ENCODE peak calls at places on chromosome 14, in ten cellular contexts. One of them, this sample, is unnamed.

GRCh38 chr14:102900631-102901571 is 21.6 kb upstream of the AMN start:
- DNase-seq in SK-N-SH: peak
- DNase-seq in pancreas: no peak
- DNase-seq in choroid plexus epithelial cell: no peak
- DNase-seq in esophagus squamous epithelium: no peak
- DNase-seq in gastrocnemius medialis: no peak
- DNase-seq in progenitor cell of endocrine pancreas: no peak
- DNase-seq in endothelial cell: no peak
- DNase-seq in lower leg skin: no peak
- DNase-seq in B cell: peak
- DNase-seq in this sample: no peak

GRCh38 chr14:54665938-54666337 is 99.0 kb downstream of the SAMD4A start:
- DNase-seq in SK-N-SH: no peak
- DNase-seq in pancreas: no peak
- DNase-seq in choroid plexus epithelial cell: no peak
- DNase-seq in esophagus squamous epithelium: no peak
- DNase-seq in gastrocnemius medialis: no peak
- DNase-seq in progenitor cell of endocrine pancreas: no peak
- DNase-seq in endothelial cell: no peak
- DNase-seq in lower leg skin: no peak
- DNase-seq in B cell: no peak
- DNase-seq in this sample: no peak

GRCh38 chr14:45867046-45867894 is 614.3 kb upstream of the MIS18BP1 start:
- DNase-seq in SK-N-SH: no peak
- DNase-seq in pancreas: no peak
- DNase-seq in choroid plexus epithelial cell: no peak
- DNase-seq in esophagus squamous epithelium: no peak
- DNase-seq in gastrocnemius medialis: no peak
- DNase-seq in progenitor cell of endocrine pancreas: no peak
- DNase-seq in endothelial cell: no peak
- DNase-seq in lower leg skin: no peak
- DNase-seq in B cell: no peak
- DNase-seq in this sample: no peak

GRCh38 chr14:84029246-84029645 is 1500.7 kb upstream of the FLRT2 start:
- DNase-seq in SK-N-SH: no peak
- DNase-seq in pancreas: no peak
- DNase-seq in choroid plexus epithelial cell: no peak
- DNase-seq in esophagus squamous epithelium: no peak
- DNase-seq in gastrocnemius medialis: no peak
- DNase-seq in progenitor cell of endocrine pancreas: no peak
- DNase-seq in endothelial cell: no peak
- DNase-seq in lower leg skin: no peak
- DNase-seq in B cell: no peak
- DNase-seq in this sample: no peak

GRCh38 chr14:68468437-68469207 is 324.2 kb downstream of the ZFP36L1 start:
- DNase-seq in SK-N-SH: no peak
- DNase-seq in pancreas: no peak
- DNase-seq in choroid plexus epithelial cell: peak
- DNase-seq in esophagus squamous epithelium: no peak
- DNase-seq in gastrocnemius medialis: no peak
- DNase-seq in progenitor cell of endocrine pancreas: no peak
- DNase-seq in endothelial cell: no peak
- DNase-seq in lower leg skin: no peak
- DNase-seq in B cell: no peak
- DNase-seq in this sample: no peak

GRCh38 chr14:45258805-45259204 is 5.8 kb upstream of the MIS18BP1 start:
- DNase-seq in SK-N-SH: no peak
- DNase-seq in pancreas: no peak
- DNase-seq in choroid plexus epithelial cell: no peak
- DNase-seq in esophagus squamous epithelium: no peak
- DNase-seq in gastrocnemius medialis: no peak
- DNase-seq in progenitor cell of endocrine pancreas: no peak
- DNase-seq in endothelial cell: no peak
- DNase-seq in lower leg skin: no peak
- DNase-seq in B cell: no peak
- DNase-seq in this sample: no peak

GRCh38 chr14:63800651-63801385 is 52.0 kb upstream of the SYNE2 start:
- DNase-seq in SK-N-SH: no peak
- DNase-seq in pancreas: no peak
- DNase-seq in choroid plexus epithelial cell: peak
- DNase-seq in esophagus squamous epithelium: no peak
- DNase-seq in gastrocnemius medialis: no peak
- DNase-seq in progenitor cell of endocrine pancreas: no peak
- DNase-seq in endothelial cell: no peak
- DNase-seq in lower leg skin: no peak
- DNase-seq in B cell: no peak
- DNase-seq in this sample: no peak

GRCh38 chr14:74710477-74710876 is 2.4 kb downstream of the AREL1 start:
- DNase-seq in SK-N-SH: no peak
- DNase-seq in pancreas: no peak
- DNase-seq in choroid plexus epithelial cell: no peak
- DNase-seq in esophagus squamous epithelium: no peak
- DNase-seq in gastrocnemius medialis: no peak
- DNase-seq in progenitor cell of endocrine pancreas: no peak
- DNase-seq in endothelial cell: no peak
- DNase-seq in lower leg skin: no peak
- DNase-seq in B cell: no peak
- DNase-seq in this sample: no peak

GRCh38 chr14:54577494-54577893 is 10.6 kb downstream of the SAMD4A start:
- DNase-seq in SK-N-SH: no peak
- DNase-seq in pancreas: no peak
- DNase-seq in choroid plexus epithelial cell: no peak
- DNase-seq in esophagus squamous epithelium: no peak
- DNase-seq in gastrocnemius medialis: no peak
- DNase-seq in progenitor cell of endocrine pancreas: no peak
- DNase-seq in endothelial cell: no peak
- DNase-seq in lower leg skin: no peak
- DNase-seq in B cell: no peak
- DNase-seq in this sample: no peak

GRCh38 chr14:49581209-49581960 is 4.8 kb downstream of the RPS29 start:
- DNase-seq in SK-N-SH: no peak
- DNase-seq in pancreas: no peak
- DNase-seq in choroid plexus epithelial cell: no peak
- DNase-seq in esophagus squamous epithelium: no peak
- DNase-seq in gastrocnemius medialis: no peak
- DNase-seq in progenitor cell of endocrine pancreas: no peak
- DNase-seq in endothelial cell: no peak
- DNase-seq in lower leg skin: no peak
- DNase-seq in B cell: no peak
- DNase-seq in this sample: no peak

GRCh38 chr14:92958373-92959188 is 35.6 kb downstream of the CHGA start:
- DNase-seq in SK-N-SH: no peak
- DNase-seq in pancreas: peak
- DNase-seq in choroid plexus epithelial cell: no peak
- DNase-seq in esophagus squamous epithelium: no peak
- DNase-seq in gastrocnemius medialis: no peak
- DNase-seq in progenitor cell of endocrine pancreas: no peak
- DNase-seq in endothelial cell: no peak
- DNase-seq in lower leg skin: no peak
- DNase-seq in B cell: no peak
- DNase-seq in this sample: no peak

GRCh38 chr14:75877884-75878283 is 103.9 kb downstream of the TGFB3 start:
- DNase-seq in SK-N-SH: no peak
- DNase-seq in pancreas: no peak
- DNase-seq in choroid plexus epithelial cell: peak
- DNase-seq in esophagus squamous epithelium: no peak
- DNase-seq in gastrocnemius medialis: no peak
- DNase-seq in progenitor cell of endocrine pancreas: no peak
- DNase-seq in endothelial cell: no peak
- DNase-seq in lower leg skin: no peak
- DNase-seq in B cell: no peak
- DNase-seq in this sample: no peak

GRCh38 chr14:60272177-60272576 is 23.2 kb downstream of the PPM1A start:
- DNase-seq in SK-N-SH: no peak
- DNase-seq in pancreas: no peak
- DNase-seq in choroid plexus epithelial cell: no peak
- DNase-seq in esophagus squamous epithelium: no peak
- DNase-seq in gastrocnemius medialis: no peak
- DNase-seq in progenitor cell of endocrine pancreas: no peak
- DNase-seq in endothelial cell: no peak
- DNase-seq in lower leg skin: no peak
- DNase-seq in B cell: no peak
- DNase-seq in this sample: no peak

GRCh38 chr14:104685216-104685997 is 4.0 kb upstream of the INF2 start:
- DNase-seq in SK-N-SH: no peak
- DNase-seq in pancreas: no peak
- DNase-seq in choroid plexus epithelial cell: peak
- DNase-seq in esophagus squamous epithelium: no peak
- DNase-seq in gastrocnemius medialis: no peak
- DNase-seq in progenitor cell of endocrine pancreas: no peak
- DNase-seq in endothelial cell: no peak
- DNase-seq in lower leg skin: no peak
- DNase-seq in B cell: no peak
- DNase-seq in this sample: no peak

GRCh38 chr14:36070056-36071043 is 106.2 kb downstream of the PTCSC3 start:
- DNase-seq in SK-N-SH: peak
- DNase-seq in pancreas: peak
- DNase-seq in choroid plexus epithelial cell: peak
- DNase-seq in esophagus squamous epithelium: no peak
- DNase-seq in gastrocnemius medialis: no peak
- DNase-seq in progenitor cell of endocrine pancreas: peak
- DNase-seq in endothelial cell: peak
- DNase-seq in lower leg skin: no peak
- DNase-seq in B cell: no peak
- DNase-seq in this sample: peak

GRCh38 chr14:55979096-55979495 is 139.1 kb upstream of the PELI2 start:
- DNase-seq in SK-N-SH: no peak
- DNase-seq in pancreas: no peak
- DNase-seq in choroid plexus epithelial cell: no peak
- DNase-seq in esophagus squamous epithelium: no peak
- DNase-seq in gastrocnemius medialis: no peak
- DNase-seq in progenitor cell of endocrine pancreas: no peak
- DNase-seq in endothelial cell: no peak
- DNase-seq in lower leg skin: no peak
- DNase-seq in B cell: no peak
- DNase-seq in this sample: no peak

DNA sequence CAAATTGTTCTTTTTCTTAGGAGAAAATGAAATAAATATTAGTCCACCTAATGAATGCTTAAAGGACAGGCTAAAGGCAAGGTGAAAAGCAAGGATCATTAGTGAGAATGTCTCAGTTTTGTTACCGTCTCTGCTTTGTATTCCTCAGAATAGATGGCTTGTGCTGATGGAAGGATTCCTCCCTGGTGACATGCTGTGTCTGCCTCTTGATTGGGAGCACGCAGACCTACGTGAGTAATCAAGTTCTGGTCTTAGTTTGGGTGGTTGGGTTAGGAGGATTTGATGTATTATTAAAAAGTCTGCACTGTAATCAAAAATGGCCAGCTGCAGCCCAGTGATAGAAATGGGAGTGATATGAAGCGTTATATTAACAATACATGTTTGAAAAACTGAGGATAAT is 78.8 kb upstream of the RTL1 start:
- DNase-seq in SK-N-SH: no peak
- DNase-seq in pancreas: no peak
- DNase-seq in choroid plexus epithelial cell: no peak
- DNase-seq in esophagus squamous epithelium: no peak
- DNase-seq in gastrocnemius medialis: no peak
- DNase-seq in progenitor cell of endocrine pancreas: no peak
- DNase-seq in endothelial cell: no peak
- DNase-seq in lower leg skin: no peak
- DNase-seq in B cell: no peak
- DNase-seq in this sample: no peak
- TF ChIP-seq CTCF in SK-N-SH: no peak
- TF ChIP-seq CTCF in pancreas: no peak
- TF ChIP-seq CTCF in choroid plexus epithelial cell: no peak
- TF ChIP-seq CTCF in esophagus squamous epithelium: no peak
- TF ChIP-seq CTCF in gastrocnemius medialis: no peak
- TF ChIP-seq CTCF in progenitor cell of endocrine pancreas: no peak
- TF ChIP-seq CTCF in endothelial cell: no peak
- TF ChIP-seq CTCF in lower leg skin: no peak
- TF ChIP-seq CTCF in B cell: no peak
- TF ChIP-seq CTCF in this sample: no peak

DNA sequence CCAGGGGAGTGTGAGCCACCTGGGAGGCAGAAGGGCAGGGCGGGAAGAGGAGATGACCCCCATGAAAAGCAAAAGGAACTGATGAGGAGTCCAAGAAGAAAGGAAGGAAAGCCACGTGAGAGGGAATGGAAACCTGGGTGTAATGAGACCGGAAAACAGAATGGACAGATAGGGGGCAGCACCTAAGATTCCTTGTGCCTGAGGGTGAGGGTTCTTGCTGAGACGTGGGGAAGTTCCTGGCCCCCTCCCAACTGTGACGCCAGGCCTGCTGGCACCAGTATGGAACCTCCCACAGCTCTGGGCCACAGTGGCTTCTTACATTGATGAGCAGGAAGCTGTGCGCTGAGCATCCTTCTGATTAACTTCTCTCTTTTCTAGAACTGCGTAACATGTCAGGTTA is 30.8 kb downstream of the TTC7B start:
- DNase-seq in SK-N-SH: no peak
- DNase-seq in pancreas: peak
- DNase-seq in choroid plexus epithelial cell: peak
- DNase-seq in esophagus squamous epithelium: no peak
- DNase-seq in gastrocnemius medialis: no peak
- DNase-seq in progenitor cell of endocrine pancreas: no peak
- DNase-seq in endothelial cell: no peak
- DNase-seq in lower leg skin: no peak
- DNase-seq in B cell: no peak
- DNase-seq in this sample: no peak
- TF ChIP-seq CTCF in SK-N-SH: peak
- TF ChIP-seq CTCF in pancreas: no peak
- TF ChIP-seq CTCF in choroid plexus epithelial cell: peak
- TF ChIP-seq CTCF in esophagus squamous epithelium: no peak
- TF ChIP-seq CTCF in gastrocnemius medialis: no peak
- TF ChIP-seq CTCF in progenitor cell of endocrine pancreas: no peak
- TF ChIP-seq CTCF in endothelial cell: no peak
- TF ChIP-seq CTCF in lower leg skin: no peak
- TF ChIP-seq CTCF in B cell: no peak
- TF ChIP-seq CTCF in this sample: no peak

GRCh38 chr14:51129130-51129529 is 34.2 kb upstream of the TRIM9 start:
- DNase-seq in SK-N-SH: no peak
- DNase-seq in pancreas: no peak
- DNase-seq in choroid plexus epithelial cell: no peak
- DNase-seq in esophagus squamous epithelium: no peak
- DNase-seq in gastrocnemius medialis: no peak
- DNase-seq in progenitor cell of endocrine pancreas: no peak
- DNase-seq in endothelial cell: no peak
- DNase-seq in lower leg skin: no peak
- DNase-seq in B cell: no peak
- DNase-seq in this sample: no peak
- TF ChIP-seq CTCF in SK-N-SH: no peak
- TF ChIP-seq CTCF in pancreas: no peak
- TF ChIP-seq CTCF in choroid plexus epithelial cell: no peak
- TF ChIP-seq CTCF in esophagus squamous epithelium: no peak
- TF ChIP-seq CTCF in gastrocnemius medialis: no peak
- TF ChIP-seq CTCF in progenitor cell of endocrine pancreas: peak
- TF ChIP-seq CTCF in endothelial cell: no peak
- TF ChIP-seq CTCF in lower leg skin: no peak
- TF ChIP-seq CTCF in B cell: no peak
- TF ChIP-seq CTCF in this sample: no peak

DNA sequence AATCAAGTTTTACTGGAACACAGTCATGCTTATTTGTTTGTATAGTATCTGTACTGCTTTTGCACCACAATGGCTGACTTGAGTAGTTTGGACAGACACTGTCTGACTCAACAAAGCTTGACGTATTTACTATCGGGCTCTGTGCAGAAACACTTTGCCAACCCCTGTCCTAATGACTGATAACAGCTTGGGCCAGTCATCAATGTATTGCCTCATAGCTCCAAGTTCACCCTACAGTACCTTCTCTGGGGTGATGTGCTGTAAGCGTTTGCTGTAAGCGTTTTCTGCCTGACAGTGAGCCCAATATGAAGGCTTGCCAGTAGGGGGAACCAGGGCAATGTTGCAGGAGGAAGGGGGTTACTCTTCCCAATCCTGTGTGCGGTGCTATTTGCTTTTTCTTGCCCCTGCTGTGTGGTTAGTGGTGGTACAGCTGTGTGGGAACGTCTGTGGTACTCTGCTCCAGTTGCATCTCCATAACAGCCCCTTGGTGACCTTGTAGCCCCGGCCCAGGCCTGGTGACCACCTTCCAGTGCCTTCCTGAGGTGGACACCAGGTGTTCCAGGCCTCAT is 5.4 kb upstream of the CCDC177 start:
- DNase-seq in SK-N-SH: peak
- DNase-seq in pancreas: no peak
- DNase-seq in choroid plexus epithelial cell: peak
- DNase-seq in esophagus squamous epithelium: no peak
- DNase-seq in gastrocnemius medialis: no peak
- DNase-seq in progenitor cell of endocrine pancreas: peak
- DNase-seq in endothelial cell: peak
- DNase-seq in lower leg skin: no peak
- DNase-seq in B cell: no peak
- DNase-seq in this sample: peak
- TF ChIP-seq CTCF in SK-N-SH: peak
- TF ChIP-seq CTCF in pancreas: no peak
- TF ChIP-seq CTCF in choroid plexus epithelial cell: peak
- TF ChIP-seq CTCF in esophagus squamous epithelium: peak
- TF ChIP-seq CTCF in gastrocnemius medialis: no peak
- TF ChIP-seq CTCF in progenitor cell of endocrine pancreas: peak
- TF ChIP-seq CTCF in endothelial cell: peak
- TF ChIP-seq CTCF in lower leg skin: no peak
- TF ChIP-seq CTCF in B cell: no peak
- TF ChIP-seq CTCF in this sample: peak

This sample was measured in nephron progenitor cell.